ENCODE peak calls at places on chromosomes 6 and 20, in seven cellular contexts. One of them, this sample, is unnamed.

GRCh38 chr6:110822248-110822647 is 7.0 kb upstream of the CDK19 start:
- DNase-seq in IMR-90: peak; percentile 38
- DNase-seq in upper lobe of right lung: no peak
- DNase-seq in spleen: no peak
- DNase-seq in progenitor cell of endocrine pancreas: no peak
- DNase-seq in prostate gland: no peak
- DNase-seq in nephron progenitor cell: no peak
- DNase-seq in this sample: peak; percentile 21

GRCh38 chr20:50027611-50028105 is 44.9 kb downstream of the SNAI1 start:
- DNase-seq in nephron progenitor cell: no peak
- DNase-seq in spleen: no peak
- DNase-seq in IMR-90: peak; percentile 92
- DNase-seq in upper lobe of right lung: peak; percentile 71
- DNase-seq in prostate gland: no peak
- DNase-seq in progenitor cell of endocrine pancreas: no peak
- DNase-seq in this sample: peak; percentile 75

GRCh38 chr20:41697861-41698559 is 79.8 kb upstream of the CHD6 start:
- DNase-seq in spleen: no peak
- DNase-seq in upper lobe of right lung: no peak
- DNase-seq in nephron progenitor cell: peak; percentile 12
- DNase-seq in progenitor cell of endocrine pancreas: no peak
- DNase-seq in IMR-90: peak; percentile 37
- DNase-seq in prostate gland: no peak
- DNase-seq in this sample: no peak

GRCh38 chr6:104325341-104326172 is 534.2 kb downstream of the HACE1 start:
- DNase-seq in nephron progenitor cell: peak; percentile 19
- DNase-seq in upper lobe of right lung: no peak
- DNase-seq in spleen: no peak
- DNase-seq in IMR-90: no peak
- DNase-seq in prostate gland: no peak
- DNase-seq in progenitor cell of endocrine pancreas: no peak
- DNase-seq in this sample: no peak

GRCh38 chr20:47586648-47587306 is 85.1 kb downstream of the NCOA3 start:
- DNase-seq in upper lobe of right lung: no peak
- DNase-seq in prostate gland: no peak
- DNase-seq in nephron progenitor cell: no peak
- DNase-seq in IMR-90: peak; percentile 57
- DNase-seq in progenitor cell of endocrine pancreas: no peak
- DNase-seq in spleen: no peak
- DNase-seq in this sample: no peak

GRCh38 chr20:42886046-42886445 is 303.7 kb downstream of the PTPRT start:
- DNase-seq in progenitor cell of endocrine pancreas: no peak
- DNase-seq in upper lobe of right lung: no peak
- DNase-seq in nephron progenitor cell: no peak
- DNase-seq in spleen: no peak
- DNase-seq in IMR-90: no peak
- DNase-seq in prostate gland: no peak
- DNase-seq in this sample: no peak

GRCh38 chr20:9179193-9179802 is 110.4 kb downstream of the PLCB4 start:
- DNase-seq in nephron progenitor cell: no peak
- DNase-seq in spleen: no peak
- DNase-seq in upper lobe of right lung: no peak
- DNase-seq in prostate gland: no peak
- DNase-seq in progenitor cell of endocrine pancreas: no peak
- DNase-seq in IMR-90: peak; percentile 50
- DNase-seq in this sample: no peak

GRCh38 chr6:106183430-106183829 is 97.3 kb downstream of the PRDM1 start:
- DNase-seq in IMR-90: no peak
- DNase-seq in prostate gland: no peak
- DNase-seq in upper lobe of right lung: no peak
- DNase-seq in progenitor cell of endocrine pancreas: no peak
- DNase-seq in nephron progenitor cell: no peak
- DNase-seq in spleen: no peak
- DNase-seq in this sample: no peak

GRCh38 chr20:54680872-54681297 is 205.5 kb downstream of the DOK5 start:
- DNase-seq in spleen: no peak
- DNase-seq in upper lobe of right lung: no peak
- DNase-seq in progenitor cell of endocrine pancreas: no peak
- DNase-seq in nephron progenitor cell: peak; percentile 47
- DNase-seq in IMR-90: peak; percentile 35
- DNase-seq in prostate gland: no peak
- DNase-seq in this sample: no peak

GRCh38 chr6:33824461-33825154 is 20.8 kb upstream of the MLN start:
- DNase-seq in IMR-90: peak; percentile 21
- DNase-seq in progenitor cell of endocrine pancreas: no peak
- DNase-seq in nephron progenitor cell: no peak
- DNase-seq in upper lobe of right lung: peak; percentile 81
- DNase-seq in prostate gland: no peak
- DNase-seq in spleen: no peak
- DNase-seq in this sample: no peak

GRCh38 chr20:14526891-14527290 is 189.5 kb upstream of the FLRT3 start:
- DNase-seq in progenitor cell of endocrine pancreas: no peak
- DNase-seq in prostate gland: no peak
- DNase-seq in IMR-90: no peak
- DNase-seq in upper lobe of right lung: no peak
- DNase-seq in nephron progenitor cell: no peak
- DNase-seq in spleen: no peak
- DNase-seq in this sample: no peak

GRCh38 chr6:83442752-83443151 is 11.9 kb upstream of the ME1 start:
- DNase-seq in nephron progenitor cell: no peak
- DNase-seq in upper lobe of right lung: no peak
- DNase-seq in IMR-90: peak; percentile 34
- DNase-seq in progenitor cell of endocrine pancreas: no peak
- DNase-seq in spleen: no peak
- DNase-seq in prostate gland: no peak
- DNase-seq in this sample: peak; percentile 61

GRCh38 chr20:26216025-26216424 is 519.4 kb upstream of the ZNF337 start:
- DNase-seq in spleen: no peak
- DNase-seq in IMR-90: peak; percentile 20
- DNase-seq in progenitor cell of endocrine pancreas: no peak
- DNase-seq in nephron progenitor cell: no peak
- DNase-seq in upper lobe of right lung: no peak
- DNase-seq in prostate gland: no peak
- DNase-seq in this sample: no peak

GRCh38 chr6:109373762-109374161 is 8.5 kb downstream of the CD164 start:
- DNase-seq in spleen: no peak
- DNase-seq in progenitor cell of endocrine pancreas: no peak
- DNase-seq in IMR-90: no peak
- DNase-seq in nephron progenitor cell: no peak
- DNase-seq in upper lobe of right lung: no peak
- DNase-seq in prostate gland: no peak
- DNase-seq in this sample: no peak

GRCh38 chr6:55654445-55654844 is 75.5 kb upstream of the HMGCLL1 start:
- DNase-seq in spleen: no peak
- DNase-seq in progenitor cell of endocrine pancreas: no peak
- DNase-seq in IMR-90: no peak
- DNase-seq in upper lobe of right lung: no peak
- DNase-seq in nephron progenitor cell: no peak
- DNase-seq in prostate gland: no peak
- DNase-seq in this sample: no peak

GRCh38 chr6:111604259-111605099 is 1.2 kb downstream of the TRAF3IP2 start:
- DNase-seq in nephron progenitor cell: no peak
- DNase-seq in IMR-90: peak; percentile 80
- DNase-seq in spleen: no peak
- DNase-seq in progenitor cell of endocrine pancreas: no peak
- DNase-seq in upper lobe of right lung: no peak
- DNase-seq in prostate gland: peak; percentile 34
- DNase-seq in this sample: peak; percentile 83

GRCh38 chr6:151209071-151209831 is 30.5 kb upstream of the AKAP12 start:
- DNase-seq in prostate gland: no peak
- DNase-seq in progenitor cell of endocrine pancreas: no peak
- DNase-seq in spleen: no peak
- DNase-seq in nephron progenitor cell: no peak
- DNase-seq in upper lobe of right lung: no peak
- DNase-seq in IMR-90: peak; percentile 20
- DNase-seq in this sample: no peak

GRCh38 chr6:89977808-89978748 is 83.8 kb downstream of the GJA10 start:
- DNase-seq in spleen: no peak
- DNase-seq in prostate gland: no peak
- DNase-seq in IMR-90: peak; percentile 93
- DNase-seq in progenitor cell of endocrine pancreas: no peak
- DNase-seq in nephron progenitor cell: no peak
- DNase-seq in upper lobe of right lung: no peak
- DNase-seq in this sample: peak; percentile 31

GRCh38 chr6:100432136-100432535 is 32.6 kb downstream of the SIM1 start:
- DNase-seq in progenitor cell of endocrine pancreas: no peak
- DNase-seq in prostate gland: no peak
- DNase-seq in spleen: no peak
- DNase-seq in nephron progenitor cell: no peak
- DNase-seq in IMR-90: no peak
- DNase-seq in upper lobe of right lung: no peak
- DNase-seq in this sample: no peak

GRCh38 chr6:46491789-46492547 is 719 bp upstream of the RCAN2 start:
- DNase-seq in nephron progenitor cell: peak; percentile 57
- DNase-seq in IMR-90: peak; percentile 1
- DNase-seq in upper lobe of right lung: peak; percentile 75
- DNase-seq in progenitor cell of endocrine pancreas: peak; percentile 48
- DNase-seq in spleen: peak; percentile 83
- DNase-seq in prostate gland: peak; percentile 32
- DNase-seq in this sample: no peak

GRCh38 chr6:7542878-7543394 is 1.5 kb downstream of the DSP start:
- DNase-seq in nephron progenitor cell: peak; percentile 75
- DNase-seq in prostate gland: peak; percentile 93
- DNase-seq in IMR-90: peak; percentile 41
- DNase-seq in spleen: peak; percentile 82
- DNase-seq in upper lobe of right lung: peak; percentile 70
- DNase-seq in progenitor cell of endocrine pancreas: peak; percentile 60
- DNase-seq in this sample: peak; percentile 46

GRCh38 chr6:138465007-138465645 is 34.2 kb downstream of the NHSL1 start:
- DNase-seq in upper lobe of right lung: no peak
- DNase-seq in prostate gland: no peak
- DNase-seq in IMR-90: peak; percentile 98
- DNase-seq in spleen: no peak
- DNase-seq in progenitor cell of endocrine pancreas: no peak
- DNase-seq in nephron progenitor cell: no peak
- DNase-seq in this sample: peak; percentile 84

GRCh38 chr6:168364793-168365421 is 45.3 kb upstream of the DACT2 start:
- DNase-seq in nephron progenitor cell: no peak
- DNase-seq in prostate gland: no peak
- DNase-seq in IMR-90: no peak
- DNase-seq in spleen: peak; percentile 63
- DNase-seq in upper lobe of right lung: peak; percentile 52
- DNase-seq in progenitor cell of endocrine pancreas: no peak
- DNase-seq in this sample: no peak

GRCh38 chr20:16758459-16759160 is 10.5 kb downstream of the OTOR start:
- DNase-seq in upper lobe of right lung: no peak
- DNase-seq in spleen: no peak
- DNase-seq in progenitor cell of endocrine pancreas: no peak
- DNase-seq in IMR-90: no peak
- DNase-seq in prostate gland: no peak
- DNase-seq in nephron progenitor cell: no peak
- DNase-seq in this sample: no peak

GRCh38 chr20:22490287-22491187 is 93.8 kb downstream of the FOXA2 start:
- DNase-seq in IMR-90: no peak
- DNase-seq in spleen: no peak
- DNase-seq in prostate gland: peak; percentile 44
- DNase-seq in upper lobe of right lung: peak; percentile 84
- DNase-seq in nephron progenitor cell: peak; percentile 34
- DNase-seq in progenitor cell of endocrine pancreas: peak; percentile 93
- DNase-seq in this sample: no peak
- TF ChIP-seq CTCF in IMR-90: no peak
- TF ChIP-seq CTCF in spleen: no peak
- TF ChIP-seq CTCF in prostate gland: no peak
- TF ChIP-seq CTCF in upper lobe of right lung: no peak
- TF ChIP-seq CTCF in nephron progenitor cell: no peak
- TF ChIP-seq CTCF in progenitor cell of endocrine pancreas: peak; percentile 27
- TF ChIP-seq CTCF in this sample: no peak

DNA sequence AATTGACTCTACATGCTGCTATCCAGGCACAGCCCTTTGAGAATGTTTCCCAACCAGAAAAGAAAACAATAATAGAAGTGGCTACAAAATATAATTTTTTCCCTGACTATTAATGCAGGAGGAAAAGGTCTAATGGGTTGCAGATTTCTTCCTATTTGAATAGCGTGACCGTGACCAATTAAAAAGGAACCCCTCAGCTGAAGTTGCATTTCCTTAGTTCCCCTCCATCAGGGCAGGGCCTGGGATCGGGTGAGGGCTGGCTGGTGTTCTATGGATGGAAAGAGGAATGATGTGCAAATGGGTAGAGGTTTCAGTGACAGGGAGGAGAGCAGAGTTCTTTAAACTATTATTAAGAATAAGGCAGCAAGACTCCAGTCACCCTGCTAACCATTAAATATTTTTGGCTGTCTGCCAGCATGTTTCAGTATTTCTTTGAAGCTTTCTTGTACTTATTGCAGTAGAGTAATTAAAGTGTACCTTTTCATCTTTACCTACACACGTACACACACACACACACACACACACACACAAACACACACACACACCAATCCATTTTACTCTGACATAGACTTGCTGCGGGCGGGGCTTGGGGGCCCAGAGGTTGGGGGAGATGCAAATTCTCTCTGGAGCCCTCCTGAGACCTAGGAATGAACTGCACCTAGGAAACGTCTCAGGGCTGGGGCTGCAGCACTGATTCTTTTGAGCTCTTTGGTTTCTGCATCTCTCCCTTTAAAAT is 154.8 kb upstream of the SLC35B3 start:
- DNase-seq in IMR-90: no peak
- DNase-seq in upper lobe of right lung: no peak
- DNase-seq in progenitor cell of endocrine pancreas: no peak
- DNase-seq in nephron progenitor cell: peak; percentile 12
- DNase-seq in prostate gland: no peak
- DNase-seq in spleen: no peak
- DNase-seq in this sample: no peak
- TF ChIP-seq CTCF in IMR-90: no peak
- TF ChIP-seq CTCF in upper lobe of right lung: no peak
- TF ChIP-seq CTCF in progenitor cell of endocrine pancreas: peak; percentile 26
- TF ChIP-seq CTCF in nephron progenitor cell: no peak
- TF ChIP-seq CTCF in prostate gland: no peak
- TF ChIP-seq CTCF in spleen: no peak
- TF ChIP-seq CTCF in this sample: no peak

GRCh38 chr20:34096699-34097420 is 15.2 kb downstream of the EIF2S2 start:
- DNase-seq in IMR-90: peak; percentile 86
- DNase-seq in upper lobe of right lung: no peak
- DNase-seq in progenitor cell of endocrine pancreas: no peak
- DNase-seq in prostate gland: no peak
- DNase-seq in nephron progenitor cell: no peak
- DNase-seq in spleen: no peak
- DNase-seq in this sample: no peak
- TF ChIP-seq CTCF in IMR-90: no peak
- TF ChIP-seq CTCF in upper lobe of right lung: no peak
- TF ChIP-seq CTCF in progenitor cell of endocrine pancreas: no peak
- TF ChIP-seq CTCF in prostate gland: no peak
- TF ChIP-seq CTCF in nephron progenitor cell: no peak
- TF ChIP-seq CTCF in spleen: no peak
- TF ChIP-seq CTCF in this sample: no peak

GRCh38 chr6:122286512-122286911 is 112.9 kb upstream of the HSF2 start:
- DNase-seq in progenitor cell of endocrine pancreas: no peak
- DNase-seq in upper lobe of right lung: no peak
- DNase-seq in nephron progenitor cell: no peak
- DNase-seq in spleen: no peak
- DNase-seq in IMR-90: no peak
- DNase-seq in prostate gland: no peak
- DNase-seq in this sample: no peak

GRCh38 chr6:122285292-122285913 is 114.0 kb upstream of the HSF2 start:
- DNase-seq in progenitor cell of endocrine pancreas: no peak
- DNase-seq in spleen: no peak
- DNase-seq in prostate gland: no peak
- DNase-seq in nephron progenitor cell: no peak
- DNase-seq in upper lobe of right lung: no peak
- DNase-seq in IMR-90: no peak
- DNase-seq in this sample: no peak

GRCh38 chr6:122284848-122285247 is 114.6 kb upstream of the HSF2 start:
- DNase-seq in nephron progenitor cell: no peak
- DNase-seq in progenitor cell of endocrine pancreas: no peak
- DNase-seq in prostate gland: no peak
- DNase-seq in IMR-90: no peak
- DNase-seq in spleen: no peak
- DNase-seq in upper lobe of right lung: no peak
- DNase-seq in this sample: no peak

GRCh38 chr6:122289721-122290501 is 109.5 kb upstream of the HSF2 start:
- DNase-seq in progenitor cell of endocrine pancreas: no peak
- DNase-seq in upper lobe of right lung: no peak
- DNase-seq in prostate gland: no peak
- DNase-seq in IMR-90: peak; percentile 7
- DNase-seq in nephron progenitor cell: no peak
- DNase-seq in spleen: no peak
- DNase-seq in this sample: peak; percentile 4
- TF ChIP-seq CTCF in progenitor cell of endocrine pancreas: peak; percentile 37
- TF ChIP-seq CTCF in upper lobe of right lung: no peak
- TF ChIP-seq CTCF in prostate gland: peak; percentile 26
- TF ChIP-seq CTCF in IMR-90: peak; percentile 21
- TF ChIP-seq CTCF in nephron progenitor cell: no peak
- TF ChIP-seq CTCF in spleen: no peak
- TF ChIP-seq CTCF in this sample: no peak